ENCODE peak calls at places on chromosomes 12 and 14, in eight cellular contexts. C is keratinocyte, A is HepG2, Y is suprapubic skin, P is GM23338, Z is PC-3, D is breast epithelium, M is aorta. I is an unnamed sample. For H3K4me1, the result is how much of the 10 kb centered on the place peaks cover.

GRCh38 chr14:31977001-31977556 is 100.0 kb upstream of the ARHGAP5 start:
- DNase-seq in Y (no peak), C (no peak), M (no peak), D (no peak), A (no peak), Z (no peak), P (no peak), I (no peak)

GRCh38 chr12:104359216-104359615 is 55.7 kb downstream of the EID3 start:
- DNase-seq in P (no peak), C (no peak), A (no peak), Z (no peak), Y (no peak), D (no peak), M (no peak), I (no peak)

GRCh38 chr12:89721291-89721987 is 12.8 kb upstream of the ATP2B1 start:
- DNase-seq in D (no peak), C (no peak), A (no peak), Z (no peak), M (no peak), Y (no peak), P (no peak), I (no peak)

GRCh38 chr14:51535443-51536044 is 116.2 kb upstream of the FRMD6 start:
- DNase-seq in C (no peak), D (no peak), M (no peak), P (no peak), A (no peak), Y (no peak), Z (peak), I (no peak)

GRCh38 chr12:51954465-51955361 is 3.2 kb downstream of the ACVR1B start:
- DNase-seq in M (no peak), D (no peak), C (no peak), Y (no peak), A (peak), P (no peak), Z (peak), I (no peak)

GRCh38 chr12:8867786-8868185 is 45.4 kb downstream of the A2ML1 start:
- DNase-seq in C (no peak), Z (no peak), Y (no peak), A (no peak), P (no peak), M (no peak), D (no peak), I (no peak)

GRCh38 chr12:55019784-55020183 is at the start of gene NEUROD4:
- DNase-seq in Z (peak), Y (no peak), D (no peak), C (no peak), M (no peak), A (peak), P (peak), I (peak)

GRCh38 chr14:31578266-31578665 is 17.1 kb downstream of the NUBPL start:
- DNase-seq in Z (no peak), Y (no peak), D (no peak), P (no peak), C (no peak), M (no peak), A (no peak), I (no peak)

GRCh38 chr14:77151918-77152588 is 10.5 kb upstream of the ZDHHC22 start:
- DNase-seq in D (no peak), P (peak), Y (no peak), A (no peak), C (no peak), M (no peak), Z (peak), I (no peak)

GRCh38 chr14:75279153-75279738 is 618 bp downstream of the FOS start:
- DNase-seq in D (no peak), Z (no peak), C (no peak), A (no peak), P (peak), M (peak), Y (peak), I (peak)

GRCh38 chr14:24952851-24953666 is 96.9 kb downstream of the STXBP6 start:
- DNase-seq in P (peak), Z (peak), C (no peak), A (peak), Y (no peak), M (no peak), D (no peak), I (no peak)

GRCh38 chr14:65003394-65003793 is 16.7 kb downstream of the FNTB start:
- DNase-seq in M (no peak), P (no peak), C (no peak), Y (no peak), D (no peak), Z (no peak), A (no peak), I (no peak)

DNA sequence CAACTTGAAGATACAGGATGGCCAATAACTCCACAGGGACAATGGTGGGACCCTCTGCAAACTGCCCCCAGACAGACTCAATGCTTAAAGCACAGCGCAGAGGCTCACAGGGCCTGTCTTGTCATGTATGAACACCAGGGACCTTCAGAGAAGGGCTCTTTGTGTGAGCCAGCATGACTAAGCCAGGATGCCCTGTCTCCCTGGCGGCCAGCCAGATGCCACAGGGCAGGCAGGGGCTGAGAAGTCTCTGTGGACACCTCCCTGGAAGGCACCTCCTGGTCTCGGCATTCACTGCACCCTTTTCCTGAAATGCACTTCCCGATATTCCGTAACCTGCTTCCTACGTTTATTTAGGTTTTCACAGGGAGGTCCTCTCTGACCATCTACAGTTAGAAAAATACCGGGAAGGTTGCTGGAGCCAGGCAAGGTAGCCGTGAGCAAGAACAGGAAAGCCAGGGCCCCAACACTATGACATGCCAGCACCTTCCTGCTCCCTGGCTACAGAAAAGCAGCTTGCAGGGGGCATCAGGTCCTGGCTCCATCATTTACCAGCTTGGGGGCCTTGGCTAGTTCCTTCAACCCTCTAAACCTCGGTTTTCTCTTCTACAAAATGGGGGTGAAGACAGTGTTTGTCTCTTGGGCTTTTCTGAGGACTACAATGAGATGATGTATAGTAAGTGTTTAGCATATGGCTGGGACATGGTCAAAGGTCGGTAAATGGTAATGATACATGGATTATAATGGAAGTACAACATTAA is 65.0 kb downstream of the PITPNM2 start:
- DNase-seq in A (peak), P (no peak), M (peak), Y (no peak), D (peak), C (peak), Z (peak), I (no peak)
- H3K4me1 ChIP-seq in A (under half), P (under half), M (under half), Y (under half), D (under half), C (under half), Z (under half), I (under half)

GRCh38 chr12:6615802-6616201 is 8.6 kb upstream of the CHD4 start:
- DNase-seq in Y (no peak), C (no peak), D (no peak), Z (no peak), A (no peak), P (no peak), M (no peak), I (no peak)
- H3K27ac ChIP-seq in Y (no peak), C (no peak), D (peak), Z (no peak), A (no peak), P (no peak), M (peak), I (no peak)

GRCh38 chr14:99579077-99579836 is 24.8 kb downstream of the CCDC85C start:
- DNase-seq in A (no peak), Y (no peak), D (peak), C (peak), Z (peak), P (no peak), M (no peak), I (no peak)
- H3K4me1 ChIP-seq in A (half or more), Y (half or more), D (under half), C (half or more), Z (half or more), P (under half), M (under half), I (half or more)

GRCh38 chr12:21529456-21529855 is 3.4 kb downstream of the SPX start:
- DNase-seq in A (no peak), D (no peak), M (no peak), Y (no peak), Z (no peak), C (no peak), P (no peak), I (no peak)
- H3K27ac ChIP-seq in A (no peak), D (no peak), M (no peak), Y (no peak), Z (no peak), C (no peak), P (no peak), I (no peak)

I was measured in SJSA1.